ENCODE peak calls at places on chromosomes 12 and 14, in four cellular contexts. One of them, this sample, is unnamed.

GRCh38 chr14:37637341-37637740 is 41.9 kb downstream of the TTC6 start:
- DNase-seq in K562: no peak
- DNase-seq in WTC11: no peak
- DNase-seq in GM12878: no peak
- DNase-seq in this sample: no peak

GRCh38 chr14:91963465-91963864 is 16.0 kb upstream of the FBLN5 start:
- DNase-seq in WTC11: no peak
- DNase-seq in GM12878: no peak
- DNase-seq in K562: no peak
- DNase-seq in this sample: no peak

GRCh38 chr14:63203618-63204406 is 431 bp upstream of the RHOJ start:
- DNase-seq in WTC11: peak; percentile 25
- DNase-seq in K562: no peak
- DNase-seq in GM12878: no peak
- DNase-seq in this sample: peak; percentile 90

GRCh38 chr14:26709019-26709418 is 111.2 kb upstream of the NOVA1 start:
- DNase-seq in WTC11: no peak
- DNase-seq in GM12878: no peak
- DNase-seq in K562: no peak
- DNase-seq in this sample: no peak

GRCh38 chr14:65485516-65485915 is 73.0 kb downstream of the FUT8 start:
- DNase-seq in WTC11: no peak
- DNase-seq in K562: no peak
- DNase-seq in GM12878: no peak
- DNase-seq in this sample: no peak

GRCh38 chr14:51879170-51879569 is 18.8 kb downstream of the GNG2 start:
- DNase-seq in K562: no peak
- DNase-seq in GM12878: no peak
- DNase-seq in WTC11: no peak
- DNase-seq in this sample: peak; percentile 3

GRCh38 chr12:54352891-54353874 is 11.1 kb downstream of the GPR84 start:
- DNase-seq in WTC11: no peak
- DNase-seq in K562: peak; percentile 59
- DNase-seq in GM12878: no peak
- DNase-seq in this sample: no peak

GRCh38 chr12:65720739-65721138 is 103.5 kb upstream of the HMGA2 start:
- DNase-seq in WTC11: no peak
- DNase-seq in GM12878: no peak
- DNase-seq in K562: no peak
- DNase-seq in this sample: no peak

GRCh38 chr12:1801285-1801975 is 18.9 kb upstream of the LRTM2 start:
- DNase-seq in WTC11: no peak
- DNase-seq in K562: no peak
- DNase-seq in GM12878: no peak
- DNase-seq in this sample: no peak
- TF ChIP-seq ETV6 in WTC11: no peak
- TF ChIP-seq ETV6 in K562: no peak
- TF ChIP-seq ETV6 in GM12878: no peak
- TF ChIP-seq ETV6 in this sample: no peak

GRCh38 chr14:22545842-22546721 is 42.9 kb downstream of the DAD1 start:
- DNase-seq in GM12878: no peak
- DNase-seq in K562: no peak
- DNase-seq in WTC11: no peak
- DNase-seq in this sample: no peak
- TF ChIP-seq ETV6 in GM12878: no peak
- TF ChIP-seq ETV6 in K562: no peak
- TF ChIP-seq ETV6 in WTC11: peak; percentile 55
- TF ChIP-seq ETV6 in this sample: no peak

GRCh38 chr12:24172031-24172772 is 222.7 kb upstream of the SOX5 start:
- DNase-seq in WTC11: peak; percentile 49
- DNase-seq in GM12878: peak; percentile 71
- DNase-seq in K562: no peak
- DNase-seq in this sample: no peak
- TF ChIP-seq ETV6 in WTC11: no peak
- TF ChIP-seq ETV6 in GM12878: no peak
- TF ChIP-seq ETV6 in K562: no peak
- TF ChIP-seq ETV6 in this sample: no peak

DNA sequence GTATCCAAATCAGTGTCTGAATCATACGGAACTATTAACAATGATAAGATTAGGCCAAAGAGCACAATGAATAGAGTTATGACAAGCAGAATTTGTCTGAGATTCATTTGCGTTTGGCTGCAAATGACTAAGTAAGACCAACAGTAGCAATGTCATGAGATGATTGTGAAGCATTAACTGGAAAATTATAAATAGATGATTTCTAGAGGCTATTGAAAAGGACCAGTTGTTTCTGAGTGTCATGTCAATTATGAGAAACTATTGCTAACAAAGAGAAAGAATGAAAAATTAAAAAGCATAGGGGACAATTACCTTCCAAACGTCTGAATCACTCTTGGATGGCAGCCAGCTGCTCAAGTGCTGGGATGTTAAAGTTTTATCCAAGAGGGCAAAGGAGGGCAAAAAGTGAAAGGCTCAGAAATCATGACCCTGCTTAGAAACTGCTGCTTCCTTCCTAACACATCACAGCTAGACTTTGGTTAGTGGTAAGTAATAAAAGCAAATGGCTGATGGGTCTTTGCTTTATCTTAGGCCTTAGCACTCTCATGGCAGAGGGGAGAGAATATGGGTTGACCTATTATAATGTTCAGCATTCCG is 89.0 kb downstream of the AKAP6 start:
- DNase-seq in GM12878: no peak
- DNase-seq in WTC11: no peak
- DNase-seq in K562: no peak
- DNase-seq in this sample: no peak
- TF ChIP-seq ETV6 in GM12878: no peak
- TF ChIP-seq ETV6 in WTC11: no peak
- TF ChIP-seq ETV6 in K562: no peak
- TF ChIP-seq ETV6 in this sample: no peak

GRCh38 chr12:59717436-59717835 is 121.6 kb downstream of the SLC16A7 start:
- DNase-seq in WTC11: no peak
- DNase-seq in K562: no peak
- DNase-seq in GM12878: no peak
- DNase-seq in this sample: no peak

GRCh38 chr12:59715434-59715833 is 119.6 kb downstream of the SLC16A7 start:
- DNase-seq in WTC11: no peak
- DNase-seq in GM12878: no peak
- DNase-seq in K562: no peak
- DNase-seq in this sample: peak; percentile 9

GRCh38 chr12:59710964-59711363 is 115.1 kb downstream of the SLC16A7 start:
- DNase-seq in WTC11: no peak
- DNase-seq in GM12878: no peak
- DNase-seq in K562: no peak
- DNase-seq in this sample: no peak

GRCh38 chr12:59719701-59720100 is 123.9 kb downstream of the SLC16A7 start:
- DNase-seq in GM12878: no peak
- DNase-seq in K562: no peak
- DNase-seq in WTC11: no peak
- DNase-seq in this sample: no peak

GRCh38 chr12:59716049-59716448 is 120.2 kb downstream of the SLC16A7 start:
- DNase-seq in K562: no peak
- DNase-seq in GM12878: no peak
- DNase-seq in WTC11: no peak
- DNase-seq in this sample: no peak
- TF ChIP-seq ETV6 in K562: no peak
- TF ChIP-seq ETV6 in GM12878: no peak
- TF ChIP-seq ETV6 in WTC11: no peak
- TF ChIP-seq ETV6 in this sample: no peak

GRCh38 chr12:94717656-94718055 is 67.3 kb upstream of the TMCC3 start:
- DNase-seq in K562: no peak
- DNase-seq in GM12878: no peak
- DNase-seq in WTC11: no peak
- DNase-seq in this sample: no peak

GRCh38 chr12:94716339-94716738 is 66.0 kb upstream of the TMCC3 start:
- DNase-seq in GM12878: no peak
- DNase-seq in K562: no peak
- DNase-seq in WTC11: no peak
- DNase-seq in this sample: no peak

GRCh38 chr12:94717112-94717511 is 66.8 kb upstream of the TMCC3 start:
- DNase-seq in WTC11: no peak
- DNase-seq in K562: no peak
- DNase-seq in GM12878: no peak
- DNase-seq in this sample: no peak

GRCh38 chr12:94712852-94713545 is 62.6 kb upstream of the TMCC3 start:
- DNase-seq in WTC11: no peak
- DNase-seq in K562: no peak
- DNase-seq in GM12878: no peak
- DNase-seq in this sample: no peak

GRCh38 chr12:94714378-94714777 is 64.0 kb upstream of the TMCC3 start:
- DNase-seq in K562: no peak
- DNase-seq in WTC11: no peak
- DNase-seq in GM12878: no peak
- DNase-seq in this sample: no peak
- TF ChIP-seq ETV6 in K562: no peak
- TF ChIP-seq ETV6 in WTC11: no peak
- TF ChIP-seq ETV6 in GM12878: no peak
- TF ChIP-seq ETV6 in this sample: no peak

GRCh38 chr12:179885-180284 is 34.1 kb downstream of the SLC6A12 start:
- DNase-seq in K562: no peak
- DNase-seq in GM12878: no peak
- DNase-seq in WTC11: no peak
- DNase-seq in this sample: no peak

GRCh38 chr12:182381-182883 is 31.5 kb downstream of the SLC6A12 start:
- DNase-seq in WTC11: no peak
- DNase-seq in GM12878: no peak
- DNase-seq in K562: no peak
- DNase-seq in this sample: no peak

GRCh38 chr12:179131-179884 is 34.6 kb downstream of the SLC6A12 start:
- DNase-seq in WTC11: no peak
- DNase-seq in GM12878: no peak
- DNase-seq in K562: no peak
- DNase-seq in this sample: no peak

GRCh38 chr12:180445-180844 is 33.5 kb downstream of the SLC6A12 start:
- DNase-seq in K562: no peak
- DNase-seq in WTC11: no peak
- DNase-seq in GM12878: peak; percentile 25
- DNase-seq in this sample: no peak

GRCh38 chr12:181921-182320 is 32.0 kb downstream of the SLC6A12 start:
- DNase-seq in WTC11: no peak
- DNase-seq in K562: no peak
- DNase-seq in GM12878: no peak
- DNase-seq in this sample: no peak
- TF ChIP-seq ETV6 in WTC11: no peak
- TF ChIP-seq ETV6 in K562: no peak
- TF ChIP-seq ETV6 in GM12878: no peak
- TF ChIP-seq ETV6 in this sample: no peak

GRCh38 chr12:102539651-102540553 is 59.5 kb upstream of the IGF1 start:
- DNase-seq in K562: no peak
- DNase-seq in GM12878: no peak
- DNase-seq in WTC11: no peak
- DNase-seq in this sample: peak; percentile 31
- TF ChIP-seq ETV6 in K562: no peak
- TF ChIP-seq ETV6 in GM12878: no peak
- TF ChIP-seq ETV6 in WTC11: no peak
- TF ChIP-seq ETV6 in this sample: no peak

This sample was measured in HepG2.